ENCODE peak calls at places on chromosomes 1 and 21, in eight cellular contexts. Z is SJSA1; K is upper lobe of right lung; G is CD4-positive, alpha-beta memory T cell; A is IMR-90; U is stimulated activated CD8-positive, alpha-beta memory T cell treated with anti-CD3 and anti-CD28 coated beads, Interleukin-15, amount 100 ng/mL, for 24 hours; I is left ventricle myocardium superior; L is progenitor cell of endocrine pancreas. O is an unnamed sample.

GRCh38 chr1:93475691-93476090 is 27.8 kb downstream of the FNBP1L start:
- DNase-seq in Z (no peak), K (no peak), G (no peak), A (no peak), U (no peak), I (no peak), L (no peak), O (no peak)

GRCh38 chr1:217078959-217079358 is 355.7 kb upstream of the ESRRG start:
- DNase-seq in Z (no peak), K (no peak), G (no peak), A (no peak), U (no peak), I (no peak), L (no peak), O (no peak)

GRCh38 chr1:12745126-12745991 is 641 bp upstream of the CFAP107 start:
- DNase-seq in Z (no peak), K (no peak), G (no peak), A (no peak), U (no peak), I (no peak), L (no peak), O (no peak)

GRCh38 chr1:13699510-13699909 is 478 bp upstream of the PRDM2 start:
- DNase-seq in Z (no peak), K (no peak), G (no peak), A (no peak), U (no peak), I (peak), L (no peak), O (peak)

GRCh38 chr1:96464991-96465875 is 256.4 kb upstream of the PTBP2 start:
- DNase-seq in Z (no peak), K (no peak), G (no peak), A (peak), U (no peak), I (peak), L (no peak), O (no peak)

GRCh38 chr1:11571906-11572616 is 82.2 kb downstream of the FBXO2 start:
- DNase-seq in Z (no peak), K (no peak), G (no peak), A (no peak), U (no peak), I (no peak), L (no peak), O (no peak)

GRCh38 chr1:198298653-198299052 is 141.9 kb downstream of the NEK7 start:
- DNase-seq in Z (no peak), K (no peak), G (no peak), A (no peak), U (no peak), I (no peak), L (no peak), O (no peak)

GRCh38 chr1:47031059-47031458 is 7.6 kb downstream of the CYP4X1 start:
- DNase-seq in Z (no peak), K (no peak), G (no peak), A (no peak), U (no peak), I (peak), L (no peak), O (no peak)

GRCh38 chr1:81950845-81951244 is 150.1 kb downstream of the ADGRL2 start:
- DNase-seq in Z (no peak), K (no peak), G (no peak), A (peak), U (no peak), I (no peak), L (no peak), O (no peak)

GRCh38 chr1:201214886-201215285 is 24.3 kb downstream of the IGFN1 start:
- DNase-seq in Z (peak), K (peak), G (no peak), A (no peak), U (no peak), I (no peak), L (no peak), O (no peak)

GRCh38 chr1:165257969-165258459 is 98.5 kb downstream of the LMX1A start:
- DNase-seq in Z (peak), K (no peak), G (no peak), A (peak), U (peak), I (peak), L (no peak), O (peak)

GRCh38 chr1:95006681-95007080 is 66.1 kb downstream of the ALG14 start:
- DNase-seq in Z (no peak), K (no peak), G (no peak), A (peak), U (no peak), I (no peak), L (no peak), O (no peak)

GRCh38 chr1:7378346-7379130 is 392.6 kb upstream of the VAMP3 start:
- DNase-seq in Z (peak), K (no peak), G (no peak), A (no peak), U (no peak), I (no peak), L (no peak), O (no peak)

GRCh38 chr21:33237446-33237845 is 7.7 kb downstream of the IFNAR2 start:
- DNase-seq in Z (no peak), K (no peak), G (no peak), A (no peak), U (no peak), I (no peak), L (no peak), O (no peak)

GRCh38 chr1:38194486-38194885 is 147.9 kb upstream of the POU3F1 start:
- DNase-seq in Z (no peak), K (peak), G (no peak), A (no peak), U (no peak), I (no peak), L (no peak), O (no peak)

GRCh38 chr1:53165408-53165961 is 23.0 kb upstream of the SLC1A7 start:
- DNase-seq in Z (no peak), K (no peak), G (no peak), A (no peak), U (no peak), I (no peak), L (no peak), O (no peak)

GRCh38 chr1:59165353-59165752 is 131.5 kb upstream of the FGGY start:
- DNase-seq in Z (no peak), K (no peak), G (no peak), A (no peak), U (no peak), I (no peak), L (no peak), O (no peak)

GRCh38 chr1:212291505-212292134 is 6.4 kb downstream of the PPP2R5A start:
- DNase-seq in Z (no peak), K (no peak), G (peak), A (peak), U (no peak), I (no peak), L (no peak), O (peak)

O was measured in memory B cell.